ENCODE peak calls at places on chromosomes 4 and X, in six cellular contexts. Q, I, R, U, N and O are unnamed samples.

GRCh38 chrX:39936886-39937770 is 160.6 kb downstream of the BCOR start:
- DNase-seq in I (no peak), U (no peak), Q (no peak), R (no peak), N (no peak), O (no peak)

GRCh38 chr4:184400375-184400870 is 73.9 kb downstream of the IRF2 start:
- DNase-seq in I (no peak), Q (no peak), N (no peak), U (no peak), R (no peak), O (no peak)

GRCh38 chrX:2507904-2508630 is 7.3 kb upstream of the DHRSX start:
- DNase-seq in N (no peak), Q (no peak), R (no peak), I (peak), U (no peak), O (no peak)

GRCh38 chr4:128031756-128032384 is 29.2 kb upstream of the LARP1B start:
- DNase-seq in R (no peak), I (no peak), U (no peak), Q (no peak), N (no peak), O (no peak)

GRCh38 chr4:154877110-154877760 is 96.2 kb downstream of the RBM46 start:
- DNase-seq in Q (no peak), N (no peak), U (no peak), R (no peak), I (no peak), O (peak)

GRCh38 chr4:124907881-124908280 is 195.3 kb upstream of the ANKRD50 start:
- DNase-seq in R (no peak), U (no peak), Q (no peak), N (no peak), I (no peak), O (no peak)

GRCh38 chrX:134294548-134294947 is 57.6 kb downstream of the CCDC160 start:
- DNase-seq in I (no peak), U (no peak), N (no peak), R (no peak), Q (no peak), O (no peak)

GRCh38 chr4:183872531-183872930 is 32.6 kb upstream of the STOX2 start:
- DNase-seq in I (no peak), R (no peak), N (no peak), U (no peak), Q (no peak), O (no peak)

GRCh38 chr4:79087091-79087490 is 147.9 kb upstream of the PAQR3 start:
- DNase-seq in R (no peak), I (no peak), U (no peak), N (no peak), Q (no peak), O (no peak)

DNA sequence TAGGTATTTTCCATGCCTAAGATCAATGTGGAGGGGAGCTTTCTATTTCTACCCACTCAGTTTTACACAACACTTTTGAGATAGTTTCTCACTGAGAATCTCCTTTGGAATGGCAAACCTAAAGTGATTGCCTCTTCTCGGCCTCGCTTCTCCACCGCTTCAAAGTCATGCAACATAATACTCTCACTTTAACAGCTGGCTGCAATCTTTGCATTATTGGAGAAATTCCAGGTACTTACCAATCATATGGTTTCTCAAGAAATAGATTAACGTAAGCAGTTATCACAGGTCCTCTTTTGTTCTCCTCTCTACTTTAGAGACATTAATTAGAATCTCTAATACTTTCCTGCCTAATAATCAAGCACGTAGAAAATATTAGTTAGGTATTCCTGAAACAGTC is 3.7 kb upstream of the IL13RA2 start:
- DNase-seq in I (no peak), N (no peak), R (no peak), U (no peak), Q (no peak), O (no peak)
- H3K27ac ChIP-seq in I (no peak), N (no peak), R (no peak), U (no peak), Q (no peak), O (no peak)

GRCh38 chrX:74536142-74537010 is 78.0 kb downstream of the RLIM start:
- DNase-seq in I (peak), R (peak), N (peak), Q (peak), U (peak), O (peak)

GRCh38 chrX:74534569-74535038 is 79.8 kb downstream of the RLIM start:
- DNase-seq in U (no peak), Q (no peak), N (no peak), R (no peak), I (no peak), O (no peak)

GRCh38 chrX:74535211-74535621 is 79.2 kb downstream of the RLIM start:
- DNase-seq in R (no peak), I (no peak), U (no peak), N (no peak), Q (peak), O (peak)

GRCh38 chrX:74537011-74537390 is 77.4 kb downstream of the RLIM start:
- DNase-seq in N (no peak), Q (peak), U (peak), I (no peak), R (no peak), O (peak)

GRCh38 chrX:74535633-74536141 is 78.7 kb downstream of the RLIM start:
- DNase-seq in Q (peak), U (peak), I (peak), N (peak), R (peak), O (peak)
- TF ChIP-seq POLR2A in Q (no peak), U (no peak), I (peak), N (no peak), R (no peak), O (no peak)

GRCh38 chrX:13994104-13994503 is 35.6 kb downstream of the GEMIN8 start:
- DNase-seq in U (no peak), I (no peak), N (no peak), R (no peak), Q (no peak), O (no peak)
- H3K27ac ChIP-seq in U (no peak), I (no peak), N (peak), R (no peak), Q (no peak), O (no peak)

DNA sequence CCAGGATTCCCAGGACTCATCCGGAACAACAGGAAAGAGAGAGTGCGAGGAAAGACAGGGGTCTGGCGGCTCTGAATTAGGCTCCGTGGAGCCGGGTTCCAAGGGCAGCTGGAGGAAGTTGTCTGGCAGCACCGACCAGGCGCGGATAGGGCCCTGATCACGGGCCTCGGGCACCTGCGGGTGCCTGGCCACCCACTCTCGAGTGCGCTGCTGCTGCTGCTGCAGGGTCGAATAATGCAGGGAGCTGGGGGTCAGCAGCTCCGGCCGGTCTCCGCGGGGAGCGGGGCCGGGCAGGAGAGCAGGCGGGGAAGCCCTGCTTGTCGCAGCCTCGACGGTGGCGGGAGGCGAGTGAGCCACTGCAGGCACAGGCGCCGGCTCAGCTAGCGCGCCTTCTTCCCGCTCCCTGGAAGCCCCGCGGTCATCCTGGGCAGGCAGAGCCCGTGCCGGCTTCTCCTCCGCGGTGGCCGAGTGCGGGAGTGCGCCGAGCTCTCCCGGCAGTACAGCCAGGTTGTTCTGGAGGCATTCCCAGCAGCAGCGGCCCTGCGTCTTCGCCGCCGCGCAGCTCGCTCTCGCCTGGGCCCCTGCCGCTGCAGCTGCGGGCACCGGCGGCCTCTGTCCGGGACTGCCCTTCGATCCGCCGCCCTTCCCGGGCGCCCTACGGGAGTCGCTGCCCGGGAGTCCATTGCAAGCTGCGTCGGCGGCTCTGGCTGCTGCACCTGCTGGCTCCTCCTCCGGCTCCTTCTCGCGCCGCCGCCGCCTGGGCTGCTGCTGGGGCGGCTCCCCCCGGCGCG is 1.0 kb downstream of the SOWAHB start:
- DNase-seq in R (no peak), U (peak), I (no peak), Q (no peak), N (peak), O (peak)
- TF ChIP-seq POLR2A in R (no peak), U (no peak), I (no peak), Q (no peak), N (no peak), O (no peak)